ENCODE peak calls at places on chromosomes 7 and 10, in seven cellular contexts. One of them, this sample, is unnamed.

GRCh38 chr10:13712799-13713581 is 126.2 kb downstream of the PRPF18 start:
- DNase-seq in body of pancreas: peak
- DNase-seq in heart left ventricle: peak
- DNase-seq in transverse colon: peak
- DNase-seq in uterus: peak
- DNase-seq in prostate gland: no peak
- DNase-seq in fibroblast of lung: peak
- DNase-seq in this sample: peak

GRCh38 chr10:128053356-128053755 is 72.9 kb downstream of the MKI67 start:
- DNase-seq in body of pancreas: no peak
- DNase-seq in heart left ventricle: no peak
- DNase-seq in transverse colon: peak
- DNase-seq in uterus: no peak
- DNase-seq in prostate gland: no peak
- DNase-seq in fibroblast of lung: no peak
- DNase-seq in this sample: no peak

GRCh38 chr7:97024209-97025129 is at the start of gene DLX5:
- DNase-seq in body of pancreas: no peak
- DNase-seq in heart left ventricle: peak
- DNase-seq in transverse colon: no peak
- DNase-seq in uterus: no peak
- DNase-seq in prostate gland: peak
- DNase-seq in fibroblast of lung: peak
- DNase-seq in this sample: no peak

GRCh38 chr10:72038458-72039001 is 49.8 kb downstream of the SPOCK2 start:
- DNase-seq in body of pancreas: no peak
- DNase-seq in heart left ventricle: no peak
- DNase-seq in transverse colon: no peak
- DNase-seq in uterus: no peak
- DNase-seq in prostate gland: no peak
- DNase-seq in fibroblast of lung: peak
- DNase-seq in this sample: peak

GRCh38 chr10:64036306-64036930 is 515.2 kb downstream of the REEP3 start:
- DNase-seq in body of pancreas: peak
- DNase-seq in heart left ventricle: no peak
- DNase-seq in transverse colon: no peak
- DNase-seq in uterus: no peak
- DNase-seq in prostate gland: no peak
- DNase-seq in fibroblast of lung: peak
- DNase-seq in this sample: no peak

GRCh38 chr10:82211331-82211730 is 336.3 kb downstream of the NRG3 start:
- DNase-seq in body of pancreas: peak
- DNase-seq in heart left ventricle: no peak
- DNase-seq in transverse colon: no peak
- DNase-seq in uterus: no peak
- DNase-seq in prostate gland: no peak
- DNase-seq in fibroblast of lung: no peak
- DNase-seq in this sample: no peak

GRCh38 chr7:138459300-138460175 is 521 bp upstream of the TRIM24 start:
- DNase-seq in body of pancreas: peak
- DNase-seq in heart left ventricle: no peak
- DNase-seq in transverse colon: peak
- DNase-seq in uterus: peak
- DNase-seq in prostate gland: peak
- DNase-seq in fibroblast of lung: peak
- DNase-seq in this sample: peak

GRCh38 chr7:40720401-40720800 is 585.6 kb downstream of the SUGCT start:
- DNase-seq in body of pancreas: no peak
- DNase-seq in heart left ventricle: no peak
- DNase-seq in transverse colon: no peak
- DNase-seq in uterus: no peak
- DNase-seq in prostate gland: no peak
- DNase-seq in fibroblast of lung: peak
- DNase-seq in this sample: no peak

GRCh38 chr10:119686465-119687191 is 35.4 kb downstream of the BAG3 start:
- DNase-seq in body of pancreas: peak
- DNase-seq in heart left ventricle: peak
- DNase-seq in transverse colon: peak
- DNase-seq in uterus: peak
- DNase-seq in prostate gland: peak
- DNase-seq in fibroblast of lung: peak
- DNase-seq in this sample: peak

GRCh38 chr10:44966816-44967509 is 7.4 kb downstream of the RASSF4 start:
- DNase-seq in body of pancreas: no peak
- DNase-seq in heart left ventricle: no peak
- DNase-seq in transverse colon: no peak
- DNase-seq in uterus: peak
- DNase-seq in prostate gland: no peak
- DNase-seq in fibroblast of lung: no peak
- DNase-seq in this sample: no peak

GRCh38 chr10:70779088-70779487 is 6.1 kb downstream of the TBATA start:
- DNase-seq in body of pancreas: no peak
- DNase-seq in heart left ventricle: peak
- DNase-seq in transverse colon: no peak
- DNase-seq in uterus: no peak
- DNase-seq in prostate gland: no peak
- DNase-seq in fibroblast of lung: no peak
- DNase-seq in this sample: no peak

GRCh38 chr7:142796501-142797341 is 26.0 kb downstream of the PRSS2 start:
- DNase-seq in body of pancreas: no peak
- DNase-seq in heart left ventricle: no peak
- DNase-seq in transverse colon: no peak
- DNase-seq in uterus: no peak
- DNase-seq in prostate gland: no peak
- DNase-seq in fibroblast of lung: no peak
- DNase-seq in this sample: peak

GRCh38 chr10:98374176-98374969 is 40.6 kb downstream of the PYROXD2 start:
- DNase-seq in body of pancreas: no peak
- DNase-seq in heart left ventricle: no peak
- DNase-seq in transverse colon: no peak
- DNase-seq in uterus: no peak
- DNase-seq in prostate gland: no peak
- DNase-seq in fibroblast of lung: peak
- DNase-seq in this sample: peak

GRCh38 chr7:1669486-1669951 is 558 bp upstream of the ELFN1 start:
- DNase-seq in body of pancreas: no peak
- DNase-seq in heart left ventricle: peak
- DNase-seq in transverse colon: no peak
- DNase-seq in uterus: peak
- DNase-seq in prostate gland: no peak
- DNase-seq in fibroblast of lung: no peak
- DNase-seq in this sample: no peak

GRCh38 chr10:80079312-80079613 is 798 bp downstream of the TMEM254 start:
- DNase-seq in body of pancreas: no peak
- DNase-seq in heart left ventricle: no peak
- DNase-seq in transverse colon: no peak
- DNase-seq in uterus: no peak
- DNase-seq in prostate gland: no peak
- DNase-seq in fibroblast of lung: no peak
- DNase-seq in this sample: no peak

GRCh38 chr10:102020938-102021337 is 35.0 kb downstream of the ARMH3 start:
- DNase-seq in body of pancreas: no peak
- DNase-seq in heart left ventricle: no peak
- DNase-seq in transverse colon: no peak
- DNase-seq in uterus: no peak
- DNase-seq in prostate gland: no peak
- DNase-seq in fibroblast of lung: no peak
- DNase-seq in this sample: no peak

GRCh38 chr10:125823663-125824251 is 411 bp downstream of the BCCIP start:
- DNase-seq in body of pancreas: no peak
- DNase-seq in heart left ventricle: no peak
- DNase-seq in transverse colon: no peak
- DNase-seq in uterus: no peak
- DNase-seq in prostate gland: no peak
- DNase-seq in fibroblast of lung: peak
- DNase-seq in this sample: no peak

GRCh38 chr10:48464871-48465736 is 139.8 kb downstream of the ARHGAP22 start:
- DNase-seq in body of pancreas: no peak
- DNase-seq in heart left ventricle: peak
- DNase-seq in transverse colon: no peak
- DNase-seq in uterus: peak
- DNase-seq in prostate gland: peak
- DNase-seq in fibroblast of lung: no peak
- DNase-seq in this sample: no peak

GRCh38 chr7:15291707-15292106 is 270.1 kb downstream of the AGMO start:
- DNase-seq in body of pancreas: no peak
- DNase-seq in heart left ventricle: no peak
- DNase-seq in transverse colon: no peak
- DNase-seq in uterus: no peak
- DNase-seq in prostate gland: no peak
- DNase-seq in fibroblast of lung: no peak
- DNase-seq in this sample: no peak

GRCh38 chr7:157139142-157140117 is 704 bp downstream of the UBE3C start:
- DNase-seq in body of pancreas: peak
- DNase-seq in heart left ventricle: peak
- DNase-seq in transverse colon: peak
- DNase-seq in uterus: peak
- DNase-seq in prostate gland: peak
- DNase-seq in fibroblast of lung: peak
- DNase-seq in this sample: peak

GRCh38 chr10:5413012-5413938 is 918 bp downstream of the NET1 start:
- DNase-seq in body of pancreas: peak
- DNase-seq in heart left ventricle: no peak
- DNase-seq in transverse colon: no peak
- DNase-seq in uterus: no peak
- DNase-seq in prostate gland: no peak
- DNase-seq in fibroblast of lung: peak
- DNase-seq in this sample: peak

GRCh38 chr7:5528071-5528814 is 104.6 kb upstream of the TNRC18 start:
- DNase-seq in body of pancreas: no peak
- DNase-seq in heart left ventricle: peak
- DNase-seq in transverse colon: peak
- DNase-seq in uterus: peak
- DNase-seq in prostate gland: peak
- DNase-seq in fibroblast of lung: peak
- DNase-seq in this sample: no peak

GRCh38 chr10:26799342-26799741 is 61.4 kb downstream of the ABI1 start:
- DNase-seq in body of pancreas: peak
- DNase-seq in heart left ventricle: no peak
- DNase-seq in transverse colon: peak
- DNase-seq in uterus: no peak
- DNase-seq in prostate gland: no peak
- DNase-seq in fibroblast of lung: no peak
- DNase-seq in this sample: no peak

GRCh38 chr10:69572159-69573055 is 815 bp downstream of the NEUROG3 start:
- DNase-seq in body of pancreas: no peak
- DNase-seq in heart left ventricle: no peak
- DNase-seq in transverse colon: no peak
- DNase-seq in uterus: no peak
- DNase-seq in prostate gland: no peak
- DNase-seq in fibroblast of lung: no peak
- DNase-seq in this sample: no peak

GRCh38 chr7:123682690-123683089 is 27.0 kb downstream of the LMOD2 start:
- DNase-seq in body of pancreas: peak
- DNase-seq in heart left ventricle: no peak
- DNase-seq in transverse colon: no peak
- DNase-seq in uterus: no peak
- DNase-seq in prostate gland: peak
- DNase-seq in fibroblast of lung: peak
- DNase-seq in this sample: peak

GRCh38 chr10:36182059-36182654 is 540.1 kb upstream of the FZD8 start:
- DNase-seq in body of pancreas: no peak
- DNase-seq in heart left ventricle: no peak
- DNase-seq in transverse colon: no peak
- DNase-seq in uterus: no peak
- DNase-seq in prostate gland: no peak
- DNase-seq in fibroblast of lung: peak
- DNase-seq in this sample: no peak

GRCh38 chr7:15439853-15440252 is 122.0 kb downstream of the AGMO start:
- DNase-seq in body of pancreas: no peak
- DNase-seq in heart left ventricle: no peak
- DNase-seq in transverse colon: no peak
- DNase-seq in uterus: no peak
- DNase-seq in prostate gland: no peak
- DNase-seq in fibroblast of lung: no peak
- DNase-seq in this sample: no peak

GRCh38 chr7:115749924-115750323 is 280.6 kb downstream of the TFEC start:
- DNase-seq in body of pancreas: no peak
- DNase-seq in heart left ventricle: no peak
- DNase-seq in transverse colon: no peak
- DNase-seq in uterus: no peak
- DNase-seq in prostate gland: no peak
- DNase-seq in fibroblast of lung: no peak
- DNase-seq in this sample: no peak

GRCh38 chr7:115748123-115748738 is 282.3 kb downstream of the TFEC start:
- DNase-seq in body of pancreas: no peak
- DNase-seq in heart left ventricle: no peak
- DNase-seq in transverse colon: no peak
- DNase-seq in uterus: no peak
- DNase-seq in prostate gland: no peak
- DNase-seq in fibroblast of lung: peak
- DNase-seq in this sample: no peak

GRCh38 chr7:115747174-115747573 is 283.4 kb downstream of the TFEC start:
- DNase-seq in body of pancreas: no peak
- DNase-seq in heart left ventricle: no peak
- DNase-seq in transverse colon: no peak
- DNase-seq in uterus: no peak
- DNase-seq in prostate gland: no peak
- DNase-seq in fibroblast of lung: peak
- DNase-seq in this sample: no peak
- H3K27ac ChIP-seq in body of pancreas: no peak
- H3K27ac ChIP-seq in heart left ventricle: no peak
- H3K27ac ChIP-seq in transverse colon: no peak
- H3K27ac ChIP-seq in uterus: no peak
- H3K27ac ChIP-seq in prostate gland: no peak
- H3K27ac ChIP-seq in fibroblast of lung: no peak
- H3K27ac ChIP-seq in this sample: no peak

DNA sequence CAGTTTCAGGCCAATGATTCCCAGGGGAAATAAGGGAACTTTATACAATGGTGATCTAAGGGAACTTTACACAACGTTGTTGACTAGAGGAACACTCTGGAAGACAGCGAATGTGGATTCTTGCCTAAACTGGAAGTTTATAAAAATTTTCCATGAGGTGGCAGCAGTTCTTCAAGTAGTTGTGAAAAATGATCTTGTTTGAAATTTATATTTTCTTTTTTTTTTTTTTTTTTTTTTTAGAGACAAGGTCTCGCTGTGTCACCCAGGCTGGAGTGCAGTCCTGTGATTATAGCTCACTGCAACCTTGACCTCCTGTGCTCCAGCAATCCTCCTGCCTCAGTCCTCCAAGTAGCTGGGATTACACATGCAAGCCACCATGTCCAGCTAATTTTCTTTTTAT is 32.1 kb upstream of the GTF2I start:
- DNase-seq in body of pancreas: peak
- DNase-seq in heart left ventricle: no peak
- DNase-seq in transverse colon: no peak
- DNase-seq in uterus: no peak
- DNase-seq in prostate gland: no peak
- DNase-seq in fibroblast of lung: peak
- DNase-seq in this sample: peak
- TF ChIP-seq CTCF in body of pancreas: peak
- TF ChIP-seq CTCF in heart left ventricle: no peak
- TF ChIP-seq CTCF in transverse colon: no peak
- TF ChIP-seq CTCF in uterus: no peak
- TF ChIP-seq CTCF in prostate gland: no peak
- TF ChIP-seq CTCF in fibroblast of lung: peak
- TF ChIP-seq CTCF in this sample: no peak

GRCh38 chr7:87391020-87391701 is 45.7 kb downstream of the CROT start:
- DNase-seq in body of pancreas: no peak
- DNase-seq in heart left ventricle: no peak
- DNase-seq in transverse colon: no peak
- DNase-seq in uterus: no peak
- DNase-seq in prostate gland: no peak
- DNase-seq in fibroblast of lung: no peak
- DNase-seq in this sample: no peak
- H3K27ac ChIP-seq in body of pancreas: no peak
- H3K27ac ChIP-seq in heart left ventricle: no peak
- H3K27ac ChIP-seq in transverse colon: no peak
- H3K27ac ChIP-seq in uterus: no peak
- H3K27ac ChIP-seq in prostate gland: no peak
- H3K27ac ChIP-seq in fibroblast of lung: no peak
- H3K27ac ChIP-seq in this sample: no peak

GRCh38 chr7:16695621-16696237 is 49.7 kb downstream of the BZW2 start:
- DNase-seq in body of pancreas: peak
- DNase-seq in heart left ventricle: no peak
- DNase-seq in transverse colon: peak
- DNase-seq in uterus: no peak
- DNase-seq in prostate gland: peak
- DNase-seq in fibroblast of lung: peak
- DNase-seq in this sample: peak
- TF ChIP-seq CTCF in body of pancreas: peak
- TF ChIP-seq CTCF in heart left ventricle: peak
- TF ChIP-seq CTCF in transverse colon: peak
- TF ChIP-seq CTCF in uterus: peak
- TF ChIP-seq CTCF in prostate gland: peak
- TF ChIP-seq CTCF in fibroblast of lung: peak
- TF ChIP-seq CTCF in this sample: peak

This sample was measured in brain microvascular endothelial cell.